ENCODE peak calls at places on chromosomes 11 and 22, in seven cellular contexts. L is NCI-H510A, N is GM13977, T is fibroblast of villous mesenchyme, Y is COR-L47, D is frontal cortex, V is HTR-8/SVneo. M is an unnamed sample.
A peak's percentile ranks its signal among the peaks of the same experiment; 100 is the strongest.

GRCh38 chr11:63608353-63609345 is 5.6 kb downstream of the PLAAT3 start:
- DNase-seq in L (no peak), N (no peak), T (peak; percentile 38), Y (no peak), D (no peak), V (peak; percentile 41), M (peak; percentile 97)

GRCh38 chr11:86440305-86440716 is 65.6 kb downstream of the CCDC81 start:
- DNase-seq in L (no peak), N (no peak), T (peak; percentile 76), Y (no peak), D (no peak), V (no peak), M (no peak)

GRCh38 chr11:58442136-58442535 is at the start of gene OR5B12:
- DNase-seq in L (no peak), N (no peak), T (no peak), Y (no peak), D (no peak), V (no peak), M (no peak)

GRCh38 chr22:43867839-43868652 is 5.7 kb upstream of the SULT4A1 start:
- DNase-seq in L (no peak), N (no peak), T (peak; percentile 70), Y (no peak), D (no peak), V (peak; percentile 64), M (peak; percentile 52)

GRCh38 chr11:1130276-1131032 is 27.3 kb upstream of the MUC5AC start:
- DNase-seq in L (no peak), N (no peak), T (no peak), Y (peak; percentile 88), D (no peak), V (no peak), M (no peak)

GRCh38 chr11:107196732-107197131 is 178.5 kb upstream of the GUCY1A2 start:
- DNase-seq in L (no peak), N (no peak), T (no peak), Y (no peak), D (no peak), V (no peak), M (no peak)

GRCh38 chr22:17787159-17788022 is 13.1 kb upstream of the BID start:
- DNase-seq in L (no peak), N (no peak), T (no peak), Y (no peak), D (no peak), V (no peak), M (no peak)

GRCh38 chr11:45768486-45768885 is 36.5 kb upstream of the SLC35C1 start:
- DNase-seq in L (no peak), N (no peak), T (no peak), Y (no peak), D (no peak), V (no peak), M (peak; percentile 17)

GRCh38 chr22:24437091-24437490 is 9.7 kb downstream of the ADORA2A start:
- DNase-seq in L (no peak), N (no peak), T (no peak), Y (no peak), D (no peak), V (no peak), M (no peak)

GRCh38 chr22:31734512-31734911 is 15.4 kb downstream of the PRR14L start:
- DNase-seq in L (no peak), N (no peak), T (peak; percentile 56), Y (no peak), D (no peak), V (no peak), M (peak; percentile 26)

GRCh38 chr11:72776117-72776843 is 17.6 kb downstream of the STARD10 start:
- DNase-seq in L (no peak), N (no peak), T (no peak), Y (no peak), D (no peak), V (no peak), M (no peak)

GRCh38 chr11:1153951-1154487 is 3.7 kb upstream of the MUC5AC start:
- DNase-seq in L (no peak), N (no peak), T (peak; percentile 81), Y (no peak), D (no peak), V (peak; percentile 94), M (peak; percentile 94)

GRCh38 chr11:48087974-48088681 is 107.8 kb downstream of the PTPRJ start:
- DNase-seq in L (peak; percentile 46), N (no peak), T (no peak), Y (peak; percentile 87), D (no peak), V (no peak), M (no peak)

GRCh38 chr11:4539603-4540219 is 5.3 kb upstream of the OR52M1 start:
- DNase-seq in L (no peak), N (peak; percentile 48), T (peak; percentile 34), Y (no peak), D (peak; percentile 25), V (peak; percentile 17), M (peak; percentile 48)

GRCh38 chr11:75103380-75104026 is 6.8 kb upstream of the OR2AT4 start:
- DNase-seq in L (no peak), N (no peak), T (peak; percentile 74), Y (no peak), D (no peak), V (peak; percentile 37), M (no peak)

GRCh38 chr22:48152916-48153315 is 1390.5 kb downstream of the TBC1D22A start:
- DNase-seq in L (no peak), N (no peak), T (no peak), Y (no peak), D (no peak), V (no peak), M (no peak)

GRCh38 chr11:45773271-45774022 is 31.5 kb upstream of the SLC35C1 start:
- DNase-seq in L (no peak), N (no peak), T (no peak), Y (no peak), D (no peak), V (no peak), M (no peak)

GRCh38 chr11:73729594-73730206 is 31.2 kb downstream of the RAB6A start:
- DNase-seq in L (no peak), N (no peak), T (no peak), Y (peak; percentile 10), D (peak; percentile 25), V (peak; percentile 23), M (no peak)

GRCh38 chr11:11302565-11302964 is 50.5 kb downstream of the CSNK2A3 start:
- DNase-seq in L (no peak), N (no peak), T (no peak), Y (no peak), D (no peak), V (no peak), M (no peak)